ENCODE peak calls at places on chromosomes 1 and 21, in seven cellular contexts. F, Y, H, P, T, A and X are unnamed samples.
A peak's percentile ranks its signal among the peaks of the same experiment; 100 is the strongest.

GRCh38 chr1:23273450-23274133 is 56.3 kb upstream of the HTR1D start:
- DNase-seq in F (no peak), Y (no peak), H (peak; percentile 36), P (peak; percentile 60), T (peak; percentile 84), A (no peak), X (no peak)

GRCh38 chr1:89545264-89546038 is 20.8 kb downstream of the LRRC8B start:
- DNase-seq in F (no peak), Y (no peak), H (peak; percentile 46), P (peak; percentile 11), T (no peak), A (no peak), X (no peak)

GRCh38 chr1:201999625-202000238 is 10.7 kb upstream of the ELF3 start:
- DNase-seq in F (peak; percentile 74), Y (peak; percentile 71), H (peak; percentile 43), P (peak; percentile 80), T (peak; percentile 52), A (peak; percentile 90), X (peak; percentile 61)

GRCh38 chr1:228337031-228337564 is 69.5 kb downstream of the TRIM11 start:
- DNase-seq in F (no peak), Y (no peak), H (no peak), P (no peak), T (no peak), A (no peak), X (no peak)

GRCh38 chr1:88920845-88921244 is 29.5 kb upstream of the GTF2B start:
- DNase-seq in F (no peak), Y (no peak), H (no peak), P (no peak), T (no peak), A (no peak), X (no peak)

GRCh38 chr21:31673513-31673912 is 14.0 kb downstream of the SOD1 start:
- DNase-seq in F (no peak), Y (no peak), H (no peak), P (no peak), T (no peak), A (no peak), X (no peak)

GRCh38 chr21:27570306-27570868 is 603.5 kb upstream of the ADAMTS5 start:
- DNase-seq in F (no peak), Y (no peak), H (peak; percentile 96), P (peak; percentile 21), T (peak; percentile 96), A (no peak), X (no peak)

GRCh38 chr1:71660417-71660816 is 579.6 kb upstream of the ZRANB2 start:
- DNase-seq in F (no peak), Y (no peak), H (peak; percentile 38), P (no peak), T (peak; percentile 4), A (no peak), X (no peak)

GRCh38 chr1:204127597-204128242 is 24.1 kb downstream of the ETNK2 start:
- DNase-seq in F (peak; percentile 88), Y (peak; percentile 65), H (peak; percentile 66), P (peak; percentile 86), T (peak; percentile 85), A (peak; percentile 82), X (peak; percentile 28)

GRCh38 chr1:46530791-46531409 is 20.5 kb downstream of the KNCN start:
- DNase-seq in F (peak; percentile 42), Y (no peak), H (no peak), P (peak; percentile 51), T (no peak), A (peak; percentile 72), X (no peak)

DNA sequence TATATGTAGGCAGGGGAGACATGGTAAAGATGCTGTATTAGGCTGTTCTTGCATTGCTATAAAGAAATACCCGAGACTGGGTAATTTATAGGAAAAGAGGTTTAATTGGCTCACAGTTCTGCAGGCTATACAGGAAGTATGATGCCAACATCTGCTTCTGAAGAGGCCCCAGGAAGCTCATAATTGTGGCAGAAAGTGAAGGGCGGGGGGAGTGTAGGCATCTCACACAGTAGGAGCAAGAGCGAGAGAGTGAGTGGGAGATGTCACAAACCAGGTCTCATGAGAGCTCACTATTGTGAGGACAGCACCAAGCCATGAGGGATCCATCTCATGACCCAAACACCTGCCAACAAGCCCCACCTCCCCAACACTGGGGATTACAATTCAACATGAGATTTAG is 21.1 kb downstream of the MAN1A2 start:
- DNase-seq in F (no peak), Y (no peak), H (no peak), P (no peak), T (no peak), A (no peak), X (no peak)
- TF ChIP-seq CTCF in F (no peak), Y (no peak), H (no peak), P (no peak), T (no peak), A (no peak), X (no peak)

DNA sequence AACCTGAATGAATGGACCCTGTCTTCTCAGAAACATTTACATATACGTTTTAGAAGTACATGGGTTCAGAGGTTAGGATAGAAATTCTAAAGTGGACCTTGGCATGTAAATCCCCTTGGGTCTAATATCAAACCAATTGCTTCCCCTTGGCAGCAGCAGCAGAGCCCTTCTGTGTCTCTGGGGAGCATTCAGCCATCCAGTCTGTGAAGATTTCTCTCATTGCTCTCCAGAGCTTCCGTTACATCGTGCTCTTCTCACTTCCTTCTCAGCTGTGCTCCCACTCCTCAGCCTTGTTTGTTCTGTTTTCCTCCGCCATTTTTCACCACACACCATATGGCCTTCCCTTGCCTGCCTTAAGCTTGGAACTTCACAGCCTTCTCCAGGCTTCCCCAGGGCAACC is 61.5 kb upstream of the ATP1B1 start:
- DNase-seq in F (no peak), Y (no peak), H (no peak), P (no peak), T (no peak), A (no peak), X (no peak)
- H3K4me2 ChIP-seq in F (no peak overlapping the region), Y (no peak overlapping the region), H (no peak overlapping the region), P (no peak overlapping the region), T (no peak overlapping the region), A (no peak overlapping the region), X (no peak overlapping the region)

GRCh38 chr1:207997486-207998268 is 86.8 kb upstream of the CD34 start:
- DNase-seq in F (peak; percentile 78), Y (peak; percentile 81), H (peak; percentile 51), P (peak; percentile 88), T (peak; percentile 75), A (peak; percentile 86), X (peak; percentile 68)
- TF ChIP-seq CTCF in F (peak; percentile 86), Y (peak; percentile 88), H (peak; percentile 81), P (peak; percentile 81), T (peak; percentile 89), A (peak; percentile 87), X (peak; percentile 96)

DNA sequence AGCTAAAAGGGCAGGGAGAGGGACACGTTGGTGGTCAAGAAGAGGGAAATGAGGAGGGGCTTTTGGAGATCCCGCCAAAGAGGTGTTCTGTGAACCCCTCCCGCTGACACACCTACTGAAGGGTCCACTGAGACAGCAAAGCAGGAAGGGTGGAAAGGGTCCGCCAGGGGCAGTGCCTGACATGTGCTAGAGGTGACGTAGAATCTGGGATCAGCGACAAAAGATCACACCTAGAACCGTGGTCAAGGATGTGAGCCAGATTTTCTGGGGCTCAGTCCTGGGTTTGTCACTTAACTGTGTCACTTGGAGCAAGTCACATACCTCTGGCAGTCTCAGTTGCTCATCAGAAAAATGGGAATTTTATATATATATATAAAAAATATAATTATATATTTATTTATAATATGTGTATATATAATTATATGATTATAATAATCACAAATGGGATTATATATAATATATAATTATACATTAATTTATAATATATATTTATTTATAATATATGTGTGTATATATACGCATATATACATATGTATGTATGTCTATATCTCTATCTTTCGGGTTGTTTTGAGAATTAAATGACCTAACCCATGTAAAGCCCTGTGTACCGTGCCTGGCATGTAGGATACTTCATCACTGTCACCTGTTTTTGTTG is 34.9 kb upstream of the ATP5PO start:
- DNase-seq in F (no peak), Y (no peak), H (no peak), P (no peak), T (no peak), A (no peak), X (no peak)
- H3K4me2 ChIP-seq in F (no peak overlapping the region), Y (no peak overlapping the region), H (no peak overlapping the region), P (no peak overlapping the region), T (no peak overlapping the region), A (no peak overlapping the region), X (no peak overlapping the region)